ENCODE peak calls at places on chromosomes 2 and 18, in four cellular contexts. One of them, this sample, is unnamed. For H3K36me3 and H3K4me1, the result is how much of the 10 kb centered on the place peaks cover.

GRCh38 chr2:143684731-143685364 is 555.6 kb downstream of the ARHGAP15 start:
- DNase-seq in endothelial cell of umbilical vein: no peak
- DNase-seq in mammary epithelial cell: no peak
- DNase-seq in transverse colon: no peak
- DNase-seq in this sample: no peak

GRCh38 chr2:2875831-2876230 is 501.8 kb downstream of the EIPR1 start:
- DNase-seq in endothelial cell of umbilical vein: no peak
- DNase-seq in mammary epithelial cell: no peak
- DNase-seq in transverse colon: no peak
- DNase-seq in this sample: no peak

GRCh38 chr2:64493788-64494187 is 30.3 kb upstream of the AFTPH start:
- DNase-seq in endothelial cell of umbilical vein: no peak
- DNase-seq in mammary epithelial cell: no peak
- DNase-seq in transverse colon: no peak
- DNase-seq in this sample: no peak

GRCh38 chr2:189393440-189394111 is 47.7 kb upstream of the WDR75 start:
- DNase-seq in endothelial cell of umbilical vein: peak
- DNase-seq in mammary epithelial cell: peak
- DNase-seq in transverse colon: no peak
- DNase-seq in this sample: no peak

GRCh38 chr2:27170569-27171337 is 21.9 kb downstream of the TCF23 start:
- DNase-seq in endothelial cell of umbilical vein: no peak
- DNase-seq in mammary epithelial cell: no peak
- DNase-seq in transverse colon: no peak
- DNase-seq in this sample: no peak

GRCh38 chr2:216217904-216218260 is 108.7 kb downstream of the XRCC5 start:
- DNase-seq in endothelial cell of umbilical vein: no peak
- DNase-seq in mammary epithelial cell: no peak
- DNase-seq in transverse colon: no peak
- DNase-seq in this sample: no peak

GRCh38 chr2:103873719-103874359 is 980.1 kb upstream of the POU3F3 start:
- DNase-seq in endothelial cell of umbilical vein: no peak
- DNase-seq in mammary epithelial cell: no peak
- DNase-seq in transverse colon: no peak
- DNase-seq in this sample: no peak

GRCh38 chr18:35236964-35237363 is 3.9 kb upstream of the ZNF397 start:
- DNase-seq in endothelial cell of umbilical vein: no peak
- DNase-seq in mammary epithelial cell: no peak
- DNase-seq in transverse colon: no peak
- DNase-seq in this sample: no peak

GRCh38 chr2:56749152-56749752 is 565.5 kb downstream of the CCDC85A start:
- DNase-seq in endothelial cell of umbilical vein: peak
- DNase-seq in mammary epithelial cell: peak
- DNase-seq in transverse colon: no peak
- DNase-seq in this sample: no peak

GRCh38 chr2:207792244-207792785 is 22.6 kb upstream of the FZD5 start:
- DNase-seq in endothelial cell of umbilical vein: peak
- DNase-seq in mammary epithelial cell: peak
- DNase-seq in transverse colon: no peak
- DNase-seq in this sample: no peak

GRCh38 chr2:226687641-226688253 is 111.9 kb downstream of the IRS1 start:
- DNase-seq in endothelial cell of umbilical vein: no peak
- DNase-seq in mammary epithelial cell: peak
- DNase-seq in transverse colon: no peak
- DNase-seq in this sample: no peak

GRCh38 chr18:45834303-45834702 is 8.8 kb downstream of the SIGLEC15 start:
- DNase-seq in endothelial cell of umbilical vein: no peak
- DNase-seq in mammary epithelial cell: no peak
- DNase-seq in transverse colon: no peak
- DNase-seq in this sample: no peak

GRCh38 chr2:8329660-8330622 is 351.9 kb upstream of the ID2 start:
- DNase-seq in endothelial cell of umbilical vein: no peak
- DNase-seq in mammary epithelial cell: no peak
- DNase-seq in transverse colon: no peak
- DNase-seq in this sample: no peak

GRCh38 chr18:10457798-10458197 is 3.4 kb downstream of the APCDD1 start:
- DNase-seq in endothelial cell of umbilical vein: no peak
- DNase-seq in mammary epithelial cell: no peak
- DNase-seq in transverse colon: no peak
- DNase-seq in this sample: no peak

GRCh38 chr2:227402959-227403358 is 15.2 kb upstream of the SCYGR1 start:
- DNase-seq in endothelial cell of umbilical vein: no peak
- DNase-seq in mammary epithelial cell: peak
- DNase-seq in transverse colon: no peak
- DNase-seq in this sample: no peak

GRCh38 chr2:60391250-60392013 is 162.0 kb downstream of the BCL11A start:
- DNase-seq in endothelial cell of umbilical vein: no peak
- DNase-seq in mammary epithelial cell: no peak
- DNase-seq in transverse colon: no peak
- DNase-seq in this sample: no peak

GRCh38 chr18:59079264-59079972 is 60.3 kb upstream of the SEC11C start:
- DNase-seq in endothelial cell of umbilical vein: no peak
- DNase-seq in mammary epithelial cell: no peak
- DNase-seq in transverse colon: no peak
- DNase-seq in this sample: no peak

GRCh38 chr2:105307962-105308361 is 21.6 kb downstream of the TGFBRAP1 start:
- DNase-seq in endothelial cell of umbilical vein: no peak
- DNase-seq in mammary epithelial cell: no peak
- DNase-seq in transverse colon: no peak
- DNase-seq in this sample: no peak

GRCh38 chr2:239820836-239821693 is 204.1 kb downstream of the NDUFA10 start:
- DNase-seq in endothelial cell of umbilical vein: no peak
- DNase-seq in mammary epithelial cell: no peak
- DNase-seq in transverse colon: no peak
- DNase-seq in this sample: peak

GRCh38 chr2:105254520-105255210 is 13.1 kb downstream of the GPR45 start:
- DNase-seq in endothelial cell of umbilical vein: no peak
- DNase-seq in mammary epithelial cell: no peak
- DNase-seq in transverse colon: no peak
- DNase-seq in this sample: no peak

GRCh38 chr18:34977787-34978532 is 63.3 kb upstream of the MAPRE2 start:
- DNase-seq in endothelial cell of umbilical vein: peak
- DNase-seq in mammary epithelial cell: peak
- DNase-seq in transverse colon: peak
- DNase-seq in this sample: no peak

GRCh38 chr2:222280795-222281194 is 18.0 kb downstream of the PAX3 start:
- DNase-seq in endothelial cell of umbilical vein: no peak
- DNase-seq in mammary epithelial cell: no peak
- DNase-seq in transverse colon: no peak
- DNase-seq in this sample: no peak

GRCh38 chr2:64295326-64296149 is 151.3 kb upstream of the PELI1 start:
- DNase-seq in endothelial cell of umbilical vein: no peak
- DNase-seq in mammary epithelial cell: no peak
- DNase-seq in transverse colon: no peak
- DNase-seq in this sample: no peak

GRCh38 chr18:2027026-2027425 is 544.3 kb downstream of the METTL4 start:
- DNase-seq in endothelial cell of umbilical vein: no peak
- DNase-seq in mammary epithelial cell: no peak
- DNase-seq in transverse colon: no peak
- DNase-seq in this sample: no peak

GRCh38 chr2:222968550-222969155 is 83.3 kb upstream of the KCNE4 start:
- DNase-seq in endothelial cell of umbilical vein: no peak
- DNase-seq in mammary epithelial cell: no peak
- DNase-seq in transverse colon: no peak
- DNase-seq in this sample: no peak

GRCh38 chr2:217178366-217178765 is 318.5 kb upstream of the TNP1 start:
- DNase-seq in endothelial cell of umbilical vein: no peak
- DNase-seq in mammary epithelial cell: no peak
- DNase-seq in transverse colon: no peak
- DNase-seq in this sample: no peak

GRCh38 chr2:192286093-192286701 is 91.5 kb upstream of the TMEFF2 start:
- DNase-seq in endothelial cell of umbilical vein: peak
- DNase-seq in mammary epithelial cell: peak
- DNase-seq in transverse colon: no peak
- DNase-seq in this sample: peak

GRCh38 chr18:50724631-50725235 is 95.1 kb downstream of the MRO start:
- DNase-seq in endothelial cell of umbilical vein: no peak
- DNase-seq in mammary epithelial cell: no peak
- DNase-seq in transverse colon: no peak
- DNase-seq in this sample: peak

GRCh38 chr18:48791636-48792105 is 159.1 kb downstream of the SMAD7 start:
- DNase-seq in endothelial cell of umbilical vein: no peak
- DNase-seq in mammary epithelial cell: no peak
- DNase-seq in transverse colon: no peak
- DNase-seq in this sample: no peak

GRCh38 chr18:11149441-11150270 is at the start of gene PIEZO2:
- DNase-seq in endothelial cell of umbilical vein: peak
- DNase-seq in mammary epithelial cell: no peak
- DNase-seq in transverse colon: peak
- DNase-seq in this sample: peak

GRCh38 chr2:40579247-40579646 is 127.4 kb upstream of the SLC8A1 start:
- DNase-seq in endothelial cell of umbilical vein: no peak
- DNase-seq in mammary epithelial cell: no peak
- DNase-seq in transverse colon: no peak
- DNase-seq in this sample: no peak

GRCh38 chr2:224347181-224348051 is 54.5 kb downstream of the FAM124B start:
- DNase-seq in endothelial cell of umbilical vein: no peak
- DNase-seq in mammary epithelial cell: no peak
- DNase-seq in transverse colon: no peak
- DNase-seq in this sample: no peak

GRCh38 chr2:152661076-152661475 is 56.2 kb downstream of the PRPF40A start:
- DNase-seq in endothelial cell of umbilical vein: no peak
- DNase-seq in mammary epithelial cell: no peak
- DNase-seq in transverse colon: no peak
- DNase-seq in this sample: no peak
- H3K36me3 ChIP-seq in endothelial cell of umbilical vein: under half
- H3K36me3 ChIP-seq in mammary epithelial cell: half or more
- H3K36me3 ChIP-seq in transverse colon: under half
- H3K36me3 ChIP-seq in this sample: under half

DNA sequence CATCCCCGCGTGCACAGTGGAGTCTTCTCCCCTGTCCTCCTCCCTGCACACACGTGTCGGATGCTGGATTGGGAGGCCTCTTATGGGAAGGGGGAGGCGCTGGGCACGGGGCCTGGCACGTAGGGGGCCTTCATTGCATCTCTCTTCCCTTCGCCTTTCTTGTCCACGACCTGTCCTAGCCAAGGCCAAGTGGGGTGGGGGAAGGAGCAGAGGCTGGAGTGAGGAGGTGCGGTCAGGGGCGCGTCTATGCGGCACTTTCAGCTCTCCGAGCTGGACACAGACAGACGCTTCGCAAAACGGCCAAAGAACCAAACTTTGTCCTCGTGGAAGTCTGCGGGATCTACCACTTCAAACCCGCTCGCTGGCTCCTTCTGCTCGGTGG is 13.4 kb downstream of the ALPG start:
- DNase-seq in endothelial cell of umbilical vein: no peak
- DNase-seq in mammary epithelial cell: no peak
- DNase-seq in transverse colon: no peak
- DNase-seq in this sample: no peak
- H3K4me3 ChIP-seq in endothelial cell of umbilical vein: no peak
- H3K4me3 ChIP-seq in mammary epithelial cell: no peak
- H3K4me3 ChIP-seq in transverse colon: peak
- H3K4me3 ChIP-seq in this sample: no peak

GRCh38 chr2:238138331-238139102 is at the start of gene KLHL30:
- DNase-seq in endothelial cell of umbilical vein: no peak
- DNase-seq in mammary epithelial cell: no peak
- DNase-seq in transverse colon: no peak
- DNase-seq in this sample: no peak
- H3K4me1 ChIP-seq in endothelial cell of umbilical vein: under half
- H3K4me1 ChIP-seq in mammary epithelial cell: under half
- H3K4me1 ChIP-seq in transverse colon: under half
- H3K4me1 ChIP-seq in this sample: under half

GRCh38 chr18:79982736-79983135 is 5.6 kb downstream of the TXNL4A start:
- DNase-seq in endothelial cell of umbilical vein: no peak
- DNase-seq in mammary epithelial cell: no peak
- DNase-seq in transverse colon: no peak
- DNase-seq in this sample: no peak
- H3K36me3 ChIP-seq in endothelial cell of umbilical vein: under half
- H3K36me3 ChIP-seq in mammary epithelial cell: under half
- H3K36me3 ChIP-seq in transverse colon: under half
- H3K36me3 ChIP-seq in this sample: under half

DNA sequence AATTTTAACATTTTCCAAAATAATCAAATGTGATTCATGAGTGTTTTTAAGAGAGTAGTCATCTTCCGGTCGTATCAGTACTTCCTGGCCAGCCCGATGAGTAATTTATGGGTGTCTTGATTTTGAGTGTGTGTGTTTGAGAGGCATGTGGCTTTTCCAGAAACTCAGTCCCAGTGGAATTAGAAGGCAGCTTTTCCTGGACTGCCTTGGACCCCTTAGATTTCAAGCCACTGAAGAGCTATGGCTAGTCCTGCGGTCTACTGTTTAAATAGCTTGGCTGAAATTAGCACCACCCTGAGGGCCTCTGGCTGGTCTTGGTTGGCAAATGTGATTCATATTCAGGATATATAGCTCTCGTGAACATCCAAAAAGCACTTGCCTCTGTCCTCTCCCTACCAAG is 59.4 kb downstream of the HK2 start:
- DNase-seq in endothelial cell of umbilical vein: peak
- DNase-seq in mammary epithelial cell: peak
- DNase-seq in transverse colon: no peak
- DNase-seq in this sample: no peak
- H3K4me3 ChIP-seq in endothelial cell of umbilical vein: no peak
- H3K4me3 ChIP-seq in mammary epithelial cell: no peak
- H3K4me3 ChIP-seq in transverse colon: no peak
- H3K4me3 ChIP-seq in this sample: no peak

DNA sequence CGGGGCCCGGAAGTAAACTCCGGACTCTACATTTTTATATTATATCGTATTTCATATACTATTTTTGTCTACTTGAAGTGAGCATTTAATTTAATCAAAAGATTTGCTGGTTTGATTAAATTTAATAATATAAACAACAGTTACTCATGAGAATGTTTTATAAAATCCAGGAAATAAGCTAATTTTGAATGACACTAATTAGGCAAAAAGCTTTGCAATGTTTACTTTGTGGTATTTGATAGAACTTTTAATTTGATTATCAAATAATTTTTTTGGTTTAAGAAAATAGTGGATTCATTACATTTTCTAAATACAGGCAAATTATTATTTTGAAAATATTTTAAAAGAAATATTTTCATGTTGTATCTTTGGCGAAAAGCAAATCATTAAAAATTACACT is 900.4 kb upstream of the CDH2 start:
- DNase-seq in endothelial cell of umbilical vein: no peak
- DNase-seq in mammary epithelial cell: no peak
- DNase-seq in transverse colon: no peak
- DNase-seq in this sample: no peak
- H3K4me1 ChIP-seq in endothelial cell of umbilical vein: under half
- H3K4me1 ChIP-seq in mammary epithelial cell: under half
- H3K4me1 ChIP-seq in transverse colon: under half
- H3K4me1 ChIP-seq in this sample: under half

GRCh38 chr2:237092920-237093781 is 7.5 kb downstream of the COPS8 start:
- DNase-seq in endothelial cell of umbilical vein: peak
- DNase-seq in mammary epithelial cell: peak
- DNase-seq in transverse colon: no peak
- DNase-seq in this sample: peak
- H3K36me3 ChIP-seq in endothelial cell of umbilical vein: under half
- H3K36me3 ChIP-seq in mammary epithelial cell: under half
- H3K36me3 ChIP-seq in transverse colon: under half
- H3K36me3 ChIP-seq in this sample: under half

This sample was measured in testis.